ENCODE peak calls at places on chromosomes 13 and 19, in five cellular contexts. S, O, B, Q and J are unnamed samples.

GRCh38 chr13:49890376-49890775 is 45.8 kb downstream of the SPRYD7 start:
- DNase-seq in S (no peak), O (no peak), B (no peak), Q (no peak), J (no peak)

GRCh38 chr19:38134538-38135149 is 89.4 kb downstream of the DPF1 start:
- DNase-seq in Q (peak; percentile 27), O (peak; percentile 50), S (peak; percentile 32), B (peak; percentile 64), J (peak; percentile 13)

GRCh38 chr19:31352782-31353651 is 3.8 kb upstream of the TSHZ3 start:
- DNase-seq in S (no peak), Q (no peak), B (no peak), O (no peak), J (no peak)

GRCh38 chr13:102993348-102993747 is 72.9 kb downstream of the SLC10A2 start:
- DNase-seq in O (no peak), S (no peak), B (no peak), Q (no peak), J (no peak)

GRCh38 chr13:51998723-51999471 is 12.4 kb downstream of the ATP7B start:
- DNase-seq in O (no peak), Q (no peak), B (no peak), S (no peak), J (no peak)

GRCh38 chr13:107900775-107901174 is 314.6 kb downstream of the LIG4 start:
- DNase-seq in O (no peak), Q (no peak), B (no peak), S (peak; percentile 18), J (no peak)

GRCh38 chr13:73334459-73334858 is 275.7 kb downstream of the KLF5 start:
- DNase-seq in B (peak; percentile 56), Q (no peak), O (peak; percentile 94), S (no peak), J (no peak)

GRCh38 chr19:36255316-36255715 is 40.4 kb downstream of the ZNF146 start:
- DNase-seq in B (no peak), Q (no peak), O (no peak), S (no peak), J (no peak)

GRCh38 chr13:44368599-44369368 is 4.8 kb upstream of the SERP2 start:
- DNase-seq in B (no peak), S (no peak), Q (no peak), O (no peak), J (no peak)

GRCh38 chr13:99856021-99856420 is 115.5 kb downstream of the ZIC5 start:
- DNase-seq in S (no peak), O (no peak), B (peak; percentile 26), Q (no peak), J (no peak)

GRCh38 chr19:45567609-45568008 is 17.0 kb downstream of the OPA3 start:
- DNase-seq in Q (no peak), O (no peak), S (no peak), B (no peak), J (no peak)

GRCh38 chr19:10124429-10124828 is 4.7 kb upstream of the EIF3G start:
- DNase-seq in Q (no peak), B (no peak), O (no peak), S (no peak), J (no peak)

GRCh38 chr13:113538689-113539058 is 45.9 kb upstream of the TFDP1 start:
- DNase-seq in O (no peak), S (no peak), Q (no peak), B (no peak), J (no peak)

GRCh38 chr13:59743195-59743594 is 420.5 kb downstream of the DIAPH3 start:
- DNase-seq in S (no peak), O (peak; percentile 30), Q (no peak), B (no peak), J (no peak)

GRCh38 chr19:45442927-45443461 is 19.3 kb upstream of the ERCC1 start:
- DNase-seq in B (peak; percentile 90), Q (peak; percentile 42), O (no peak), S (peak; percentile 83), J (no peak)

GRCh38 chr19:7918615-7919421 is 1.3 kb upstream of the SNAPC2 start:
- DNase-seq in S (no peak), B (no peak), Q (no peak), O (no peak), J (no peak)

GRCh38 chr19:7917292-7918061 is 2.7 kb upstream of the SNAPC2 start:
- DNase-seq in O (no peak), S (peak; percentile 29), Q (peak; percentile 58), B (peak; percentile 79), J (no peak)

GRCh38 chr19:7916137-7916907 is 1.7 kb downstream of the TGFBR3L start:
- DNase-seq in S (no peak), O (no peak), Q (peak; percentile 42), B (peak; percentile 69), J (no peak)

GRCh38 chr19:7915250-7916136 is 863 bp downstream of the TGFBR3L start:
- DNase-seq in O (no peak), B (no peak), Q (no peak), S (no peak), J (no peak)

GRCh38 chr19:7916908-7917291 is 2.3 kb downstream of the TGFBR3L start:
- DNase-seq in Q (no peak), O (no peak), B (no peak), S (no peak), J (no peak)
- H3K4me3 ChIP-seq in Q (peak overlapping the region; percentile 47), O (peak overlapping the region; percentile 49), B (peak overlapping the region; percentile 51), S (no peak overlapping the region), J (no peak overlapping the region)

GRCh38 chr19:50705422-50706019 is 14.1 kb downstream of the SHANK1 start:
- DNase-seq in S (peak; percentile 68), B (peak; percentile 92), O (peak; percentile 38), Q (no peak), J (no peak)

GRCh38 chr19:50706387-50706786 is 13.2 kb downstream of the SHANK1 start:
- DNase-seq in S (no peak), B (no peak), Q (no peak), O (no peak), J (no peak)

GRCh38 chr19:50702870-50703829 is 16.5 kb downstream of the SHANK1 start:
- DNase-seq in B (no peak), O (no peak), Q (no peak), S (no peak), J (no peak)

GRCh38 chr19:50702158-50702869 is 17.3 kb downstream of the SHANK1 start:
- DNase-seq in B (no peak), S (no peak), Q (no peak), O (no peak), J (no peak)

GRCh38 chr19:50703915-50704548 is 15.6 kb downstream of the SHANK1 start:
- DNase-seq in Q (no peak), B (peak; percentile 73), S (no peak), O (no peak), J (no peak)
- TF ChIP-seq CTCF in Q (no peak), B (peak; percentile 66), S (peak; percentile 21), O (no peak), J (no peak)

GRCh38 chr13:42592915-42593718 is 19.2 kb downstream of the TNFSF11 start:
- DNase-seq in B (no peak), O (no peak), S (no peak), Q (no peak), J (no peak)
- H3K4me3 ChIP-seq in B (no peak overlapping the region), O (no peak overlapping the region), S (no peak overlapping the region), Q (no peak overlapping the region), J (no peak overlapping the region)

GRCh38 chr13:75877092-75877491 is 241.0 kb downstream of the LMO7 start:
- DNase-seq in Q (no peak), B (no peak), S (no peak), O (no peak), J (no peak)

GRCh38 chr13:75879656-75880055 is 243.5 kb downstream of the LMO7 start:
- DNase-seq in Q (no peak), O (no peak), S (no peak), B (no peak), J (no peak)

GRCh38 chr13:75876371-75877050 is 240.4 kb downstream of the LMO7 start:
- DNase-seq in Q (peak; percentile 61), B (peak; percentile 67), S (peak; percentile 54), O (peak; percentile 58), J (peak; percentile 33)

GRCh38 chr13:75875450-75875849 is 239.3 kb downstream of the LMO7 start:
- DNase-seq in Q (no peak), O (no peak), S (no peak), B (no peak), J (no peak)

DNA sequence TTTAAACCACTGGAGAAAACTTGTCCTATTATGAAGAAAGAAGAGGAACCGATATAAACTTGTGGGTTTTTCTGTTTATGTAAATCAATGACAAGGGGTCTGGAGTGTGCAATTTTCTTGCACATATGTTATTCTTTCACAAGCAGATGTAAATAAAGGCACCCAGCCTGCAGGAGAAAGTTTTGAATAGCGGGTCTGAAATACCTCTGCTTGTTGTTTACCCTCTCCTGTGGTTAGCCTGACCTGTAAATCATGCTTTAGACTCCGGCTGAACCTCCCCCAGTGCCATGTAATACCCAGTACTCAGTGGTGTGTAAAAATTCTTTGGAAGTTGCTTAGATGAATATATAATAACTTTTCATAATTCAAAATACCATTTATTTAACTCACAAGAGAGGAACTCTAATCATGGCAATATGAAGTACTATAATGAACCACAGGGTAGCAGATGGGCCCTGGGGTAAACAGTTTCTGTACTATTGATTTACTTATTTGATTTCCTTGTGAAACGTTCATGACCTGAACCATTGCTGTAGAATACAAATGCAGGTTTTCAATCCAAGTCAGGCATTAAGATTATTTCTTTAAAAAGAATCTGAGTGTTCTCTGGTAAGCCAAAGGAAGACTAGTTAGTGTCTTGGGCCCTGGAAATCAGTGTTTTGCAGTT is 245.1 kb downstream of the LMO7 start:
- DNase-seq in S (no peak), O (no peak), Q (no peak), B (no peak), J (no peak)
- TF ChIP-seq CTCF in S (no peak), O (no peak), Q (no peak), B (no peak), J (no peak)

DNA sequence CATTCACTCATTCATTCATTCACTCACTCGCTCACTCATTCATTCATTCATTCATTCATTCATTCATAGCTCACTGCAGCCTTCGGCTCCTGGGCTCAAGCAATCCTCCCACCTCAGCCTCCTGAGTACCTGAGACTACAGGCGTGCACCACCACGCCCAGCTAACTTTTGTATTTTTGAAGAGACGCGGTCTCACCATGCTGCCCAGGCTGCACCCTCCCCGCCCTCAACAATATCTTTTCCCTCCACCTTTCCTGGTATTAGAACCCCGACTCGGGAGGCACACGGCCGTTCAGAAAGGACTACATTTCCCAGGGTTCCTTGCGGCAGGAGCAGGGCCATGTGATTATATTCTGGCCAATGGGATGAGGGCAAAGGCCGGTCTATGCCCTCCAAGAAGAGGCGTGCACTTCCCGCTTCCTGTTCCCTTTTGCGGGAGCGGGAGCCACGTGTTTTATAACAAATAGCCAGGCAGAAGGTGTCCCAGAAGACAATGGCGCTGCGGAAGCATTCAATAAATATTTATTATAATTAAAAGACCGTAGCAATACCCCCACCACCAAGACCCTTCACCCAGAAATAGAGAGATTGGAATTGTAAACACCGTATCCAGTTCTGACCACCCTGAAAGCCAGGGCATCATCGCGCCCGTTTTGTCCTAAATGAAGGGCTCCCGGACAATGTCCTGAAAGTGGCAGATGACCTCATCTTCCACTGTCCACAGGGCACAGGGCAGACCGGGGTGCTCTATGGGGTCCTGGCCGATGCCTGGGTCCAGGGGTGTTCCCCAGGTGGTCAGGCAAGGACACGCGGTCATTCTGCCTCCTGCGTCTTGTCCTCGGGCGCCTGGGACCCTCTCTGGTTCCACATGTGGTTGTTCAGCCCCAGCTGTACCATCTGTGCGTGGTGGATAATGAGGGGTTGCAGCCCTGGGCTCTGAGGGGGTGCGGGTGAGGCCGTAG is 15.8 kb downstream of the TICAM1 start:
- DNase-seq in Q (peak; percentile 88), S (peak; percentile 92), O (peak; percentile 79), B (peak; percentile 97), J (peak; percentile 65)
- H3K4me3 ChIP-seq in Q (peak overlapping the region; percentile 17), S (peak overlapping the region; percentile 24), O (no peak overlapping the region), B (no peak overlapping the region), J (no peak overlapping the region)

GRCh38 chr13:27481766-27482165 is 31.4 kb upstream of the MTIF3 start:
- DNase-seq in B (peak; percentile 43), O (peak; percentile 29), S (peak; percentile 39), Q (peak; percentile 54), J (no peak)
- TF ChIP-seq CTCF in B (peak; percentile 78), O (peak; percentile 94), S (peak; percentile 83), Q (peak; percentile 27), J (peak; percentile 69)